ENCODE peak calls at places on chromosome 12, in nine cellular contexts. One of them, this sample, is unnamed.

GRCh38 chr12:103282124-103282523 is 213.6 kb downstream of the C12orf42 start:
- DNase-seq in mesothelial cell of epicardium: no peak
- DNase-seq in WTC11: no peak
- DNase-seq in B cell: no peak
- DNase-seq in A549: no peak
- DNase-seq in mucosa of descending colon: no peak
- DNase-seq in sigmoid colon: no peak
- DNase-seq in natural killer cell: no peak
- DNase-seq in endothelial cell: no peak
- DNase-seq in this sample: no peak

GRCh38 chr12:79006306-79006705 is 141.7 kb downstream of the SYT1 start:
- DNase-seq in mucosa of descending colon: no peak
- DNase-seq in B cell: no peak
- DNase-seq in endothelial cell: no peak
- DNase-seq in WTC11: no peak
- DNase-seq in mesothelial cell of epicardium: no peak
- DNase-seq in A549: peak
- DNase-seq in natural killer cell: no peak
- DNase-seq in sigmoid colon: no peak
- DNase-seq in this sample: no peak

GRCh38 chr12:116346222-116346621 is 68.7 kb upstream of the MED13L start:
- DNase-seq in mesothelial cell of epicardium: no peak
- DNase-seq in A549: no peak
- DNase-seq in sigmoid colon: no peak
- DNase-seq in natural killer cell: no peak
- DNase-seq in mucosa of descending colon: no peak
- DNase-seq in WTC11: no peak
- DNase-seq in endothelial cell: no peak
- DNase-seq in B cell: no peak
- DNase-seq in this sample: no peak

GRCh38 chr12:45299132-45299692 is 83.3 kb downstream of the ANO6 start:
- DNase-seq in natural killer cell: no peak
- DNase-seq in A549: no peak
- DNase-seq in WTC11: no peak
- DNase-seq in mesothelial cell of epicardium: no peak
- DNase-seq in B cell: no peak
- DNase-seq in mucosa of descending colon: no peak
- DNase-seq in endothelial cell: no peak
- DNase-seq in sigmoid colon: no peak
- DNase-seq in this sample: no peak

GRCh38 chr12:131621701-131622421 is 89.0 kb upstream of the SFSWAP start:
- DNase-seq in B cell: no peak
- DNase-seq in endothelial cell: no peak
- DNase-seq in WTC11: no peak
- DNase-seq in natural killer cell: no peak
- DNase-seq in mucosa of descending colon: no peak
- DNase-seq in mesothelial cell of epicardium: no peak
- DNase-seq in sigmoid colon: no peak
- DNase-seq in A549: no peak
- DNase-seq in this sample: no peak

GRCh38 chr12:31000751-31001150 is 72.9 kb upstream of the DDX11 start:
- DNase-seq in mesothelial cell of epicardium: no peak
- DNase-seq in mucosa of descending colon: no peak
- DNase-seq in natural killer cell: no peak
- DNase-seq in sigmoid colon: no peak
- DNase-seq in WTC11: no peak
- DNase-seq in B cell: no peak
- DNase-seq in A549: no peak
- DNase-seq in endothelial cell: no peak
- DNase-seq in this sample: no peak

GRCh38 chr12:23049180-23049579 is 424.2 kb downstream of the ETNK1 start:
- DNase-seq in natural killer cell: no peak
- DNase-seq in endothelial cell: no peak
- DNase-seq in mucosa of descending colon: no peak
- DNase-seq in B cell: no peak
- DNase-seq in WTC11: no peak
- DNase-seq in mesothelial cell of epicardium: no peak
- DNase-seq in A549: peak
- DNase-seq in sigmoid colon: no peak
- DNase-seq in this sample: no peak

GRCh38 chr12:88266851-88267360 is 124.8 kb downstream of the TMTC3 start:
- DNase-seq in mucosa of descending colon: no peak
- DNase-seq in WTC11: no peak
- DNase-seq in B cell: no peak
- DNase-seq in sigmoid colon: no peak
- DNase-seq in natural killer cell: no peak
- DNase-seq in mesothelial cell of epicardium: no peak
- DNase-seq in A549: no peak
- DNase-seq in endothelial cell: no peak
- DNase-seq in this sample: no peak

GRCh38 chr12:2265461-2266167 is 212.8 kb downstream of the CACNA1C start:
- DNase-seq in B cell: no peak
- DNase-seq in mucosa of descending colon: no peak
- DNase-seq in endothelial cell: no peak
- DNase-seq in mesothelial cell of epicardium: no peak
- DNase-seq in WTC11: no peak
- DNase-seq in sigmoid colon: no peak
- DNase-seq in A549: no peak
- DNase-seq in natural killer cell: no peak
- DNase-seq in this sample: no peak

GRCh38 chr12:69440016-69440415 is 30.2 kb upstream of the FRS2 start:
- DNase-seq in B cell: no peak
- DNase-seq in mesothelial cell of epicardium: no peak
- DNase-seq in mucosa of descending colon: no peak
- DNase-seq in sigmoid colon: no peak
- DNase-seq in endothelial cell: no peak
- DNase-seq in WTC11: no peak
- DNase-seq in A549: no peak
- DNase-seq in natural killer cell: no peak
- DNase-seq in this sample: no peak

GRCh38 chr12:87813476-87814234 is 215.5 kb downstream of the C12orf50 start:
- DNase-seq in natural killer cell: no peak
- DNase-seq in WTC11: no peak
- DNase-seq in B cell: no peak
- DNase-seq in mucosa of descending colon: no peak
- DNase-seq in mesothelial cell of epicardium: no peak
- DNase-seq in endothelial cell: no peak
- DNase-seq in sigmoid colon: no peak
- DNase-seq in A549: peak
- DNase-seq in this sample: no peak

GRCh38 chr12:16300222-16300621 is 22.7 kb upstream of the SLC15A5 start:
- DNase-seq in A549: no peak
- DNase-seq in WTC11: no peak
- DNase-seq in B cell: no peak
- DNase-seq in mesothelial cell of epicardium: no peak
- DNase-seq in sigmoid colon: no peak
- DNase-seq in natural killer cell: no peak
- DNase-seq in mucosa of descending colon: no peak
- DNase-seq in endothelial cell: no peak
- DNase-seq in this sample: no peak

GRCh38 chr12:76784600-76785051 is 20.7 kb downstream of the ZDHHC17 start:
- DNase-seq in mucosa of descending colon: no peak
- DNase-seq in sigmoid colon: no peak
- DNase-seq in natural killer cell: no peak
- DNase-seq in mesothelial cell of epicardium: no peak
- DNase-seq in A549: no peak
- DNase-seq in B cell: no peak
- DNase-seq in endothelial cell: no peak
- DNase-seq in WTC11: no peak
- DNase-seq in this sample: no peak

GRCh38 chr12:64670039-64670438 is 59.7 kb downstream of the RASSF3 start:
- DNase-seq in A549: no peak
- DNase-seq in mucosa of descending colon: no peak
- DNase-seq in natural killer cell: no peak
- DNase-seq in endothelial cell: no peak
- DNase-seq in mesothelial cell of epicardium: no peak
- DNase-seq in B cell: no peak
- DNase-seq in sigmoid colon: no peak
- DNase-seq in WTC11: no peak
- DNase-seq in this sample: no peak

GRCh38 chr12:81705586-81705985 is 53.6 kb downstream of the PPFIA2 start:
- DNase-seq in WTC11: no peak
- DNase-seq in sigmoid colon: no peak
- DNase-seq in mucosa of descending colon: no peak
- DNase-seq in B cell: no peak
- DNase-seq in A549: no peak
- DNase-seq in mesothelial cell of epicardium: no peak
- DNase-seq in natural killer cell: no peak
- DNase-seq in endothelial cell: no peak
- DNase-seq in this sample: no peak

GRCh38 chr12:6852651-6853354 is 853 bp downstream of the USP5 start:
- DNase-seq in endothelial cell: no peak
- DNase-seq in mesothelial cell of epicardium: peak
- DNase-seq in mucosa of descending colon: peak
- DNase-seq in B cell: peak
- DNase-seq in natural killer cell: no peak
- DNase-seq in A549: peak
- DNase-seq in WTC11: peak
- DNase-seq in sigmoid colon: peak
- DNase-seq in this sample: no peak

GRCh38 chr12:53064613-53065415 is 14.4 kb downstream of the SPRYD3 start:
- DNase-seq in sigmoid colon: peak
- DNase-seq in A549: no peak
- DNase-seq in endothelial cell: no peak
- DNase-seq in WTC11: peak
- DNase-seq in B cell: no peak
- DNase-seq in natural killer cell: no peak
- DNase-seq in mesothelial cell of epicardium: no peak
- DNase-seq in mucosa of descending colon: peak
- DNase-seq in this sample: no peak

GRCh38 chr12:98424726-98425401 is 90.5 kb upstream of the TMPO start:
- DNase-seq in A549: peak
- DNase-seq in natural killer cell: peak
- DNase-seq in endothelial cell: peak
- DNase-seq in mucosa of descending colon: no peak
- DNase-seq in mesothelial cell of epicardium: peak
- DNase-seq in sigmoid colon: no peak
- DNase-seq in B cell: no peak
- DNase-seq in WTC11: peak
- DNase-seq in this sample: no peak
- TF ChIP-seq CTCF in A549: peak
- TF ChIP-seq CTCF in natural killer cell: peak
- TF ChIP-seq CTCF in endothelial cell: peak
- TF ChIP-seq CTCF in mucosa of descending colon: peak
- TF ChIP-seq CTCF in mesothelial cell of epicardium: peak
- TF ChIP-seq CTCF in sigmoid colon: peak
- TF ChIP-seq CTCF in B cell: peak
- TF ChIP-seq CTCF in WTC11: peak
- TF ChIP-seq CTCF in this sample: peak

DNA sequence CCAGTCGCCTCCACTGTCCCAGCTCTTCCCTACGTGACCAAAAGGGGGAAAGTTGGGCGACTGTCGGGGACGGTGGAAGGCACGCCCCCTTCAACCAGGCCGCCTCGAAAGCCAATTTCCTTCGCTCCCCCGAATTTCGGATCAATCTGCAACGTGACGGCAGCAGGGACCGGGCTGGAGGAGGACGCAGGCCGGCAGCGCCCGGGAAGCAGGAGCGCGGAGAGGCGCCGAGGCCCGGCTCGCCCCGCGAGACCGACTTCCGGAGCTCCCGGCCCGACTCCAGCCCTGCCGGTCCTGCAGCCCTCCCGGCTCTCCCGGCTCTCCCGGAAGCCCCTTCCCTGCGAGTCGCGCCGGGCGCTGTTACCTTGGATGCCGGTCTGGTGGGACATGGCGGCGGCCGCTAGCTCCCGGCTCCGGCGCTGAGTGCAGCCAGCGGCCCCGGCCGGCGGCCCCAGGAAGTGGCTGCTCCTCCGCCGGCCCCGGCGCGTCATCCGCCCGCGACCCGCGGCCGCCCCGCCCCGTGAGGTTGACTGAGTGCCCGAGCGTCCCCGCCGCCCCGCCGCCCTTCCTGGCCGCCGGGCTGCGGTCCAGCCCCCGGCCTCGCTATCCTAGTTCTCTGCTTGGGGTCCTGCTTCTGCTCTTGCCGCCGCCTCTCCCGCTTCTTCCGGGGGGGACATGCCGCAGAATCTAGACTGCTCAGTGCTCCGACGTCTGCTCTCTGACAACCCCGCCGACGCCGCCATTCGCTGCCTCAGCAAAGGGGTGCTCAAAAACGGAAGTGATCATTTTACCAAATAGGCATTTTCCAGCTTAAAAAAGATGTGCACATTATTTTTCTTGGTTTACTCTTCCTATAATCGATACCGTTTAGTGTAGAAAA is at the start of gene TWF1:
- DNase-seq in WTC11: peak
- DNase-seq in mucosa of descending colon: peak
- DNase-seq in sigmoid colon: peak
- DNase-seq in B cell: peak
- DNase-seq in A549: peak
- DNase-seq in mesothelial cell of epicardium: peak
- DNase-seq in natural killer cell: peak
- DNase-seq in endothelial cell: peak
- DNase-seq in this sample: peak
- TF ChIP-seq CTCF in WTC11: no peak
- TF ChIP-seq CTCF in mucosa of descending colon: no peak
- TF ChIP-seq CTCF in sigmoid colon: peak
- TF ChIP-seq CTCF in B cell: peak
- TF ChIP-seq CTCF in A549: peak
- TF ChIP-seq CTCF in mesothelial cell of epicardium: no peak
- TF ChIP-seq CTCF in natural killer cell: no peak
- TF ChIP-seq CTCF in endothelial cell: no peak
- TF ChIP-seq CTCF in this sample: peak

DNA sequence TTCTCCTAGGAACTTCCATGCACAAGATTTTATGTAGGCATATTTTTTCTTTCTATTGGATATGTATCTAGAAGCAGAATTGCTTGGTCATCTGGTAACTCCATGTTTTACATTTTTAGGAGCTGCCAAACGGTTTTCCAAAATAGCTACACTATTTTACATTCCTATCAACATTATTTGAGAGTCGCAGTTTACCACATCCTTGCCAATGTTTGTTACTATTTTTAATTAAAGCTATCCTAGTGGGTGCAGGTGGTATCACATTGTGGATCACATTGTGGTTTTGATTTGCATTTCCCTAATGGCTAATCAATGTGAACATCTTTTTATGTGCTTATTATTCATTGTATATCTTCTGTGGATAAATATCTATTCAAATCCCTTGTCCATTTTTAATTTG is 48.8 kb downstream of the RERG start:
- DNase-seq in sigmoid colon: no peak
- DNase-seq in natural killer cell: no peak
- DNase-seq in endothelial cell: no peak
- DNase-seq in B cell: no peak
- DNase-seq in WTC11: no peak
- DNase-seq in mesothelial cell of epicardium: no peak
- DNase-seq in mucosa of descending colon: no peak
- DNase-seq in A549: no peak
- DNase-seq in this sample: no peak
- TF ChIP-seq CTCF in sigmoid colon: no peak
- TF ChIP-seq CTCF in natural killer cell: no peak
- TF ChIP-seq CTCF in endothelial cell: peak
- TF ChIP-seq CTCF in B cell: no peak
- TF ChIP-seq CTCF in WTC11: no peak
- TF ChIP-seq CTCF in mesothelial cell of epicardium: no peak
- TF ChIP-seq CTCF in mucosa of descending colon: no peak
- TF ChIP-seq CTCF in A549: no peak
- TF ChIP-seq CTCF in this sample: peak

DNA sequence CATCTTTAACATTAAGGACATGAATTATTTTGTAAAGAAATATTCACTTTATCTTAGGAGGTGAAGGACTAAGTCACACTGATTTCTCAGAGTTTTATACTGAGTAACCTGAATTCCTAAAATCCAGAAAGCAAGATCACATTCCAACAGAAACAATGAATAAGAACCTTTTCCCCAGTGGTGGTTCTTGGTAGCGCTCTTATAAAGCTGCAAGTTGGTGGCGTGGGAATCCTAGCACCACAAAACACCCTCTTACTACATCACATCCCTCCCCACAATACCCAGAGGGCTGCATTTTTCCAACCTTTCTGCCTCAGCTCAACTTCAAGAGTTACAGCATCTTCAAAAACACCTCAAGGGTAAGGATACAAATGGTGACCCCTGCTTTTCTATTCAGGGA is 44.0 kb upstream of the SMUG1 start:
- DNase-seq in WTC11: no peak
- DNase-seq in sigmoid colon: no peak
- DNase-seq in natural killer cell: no peak
- DNase-seq in B cell: no peak
- DNase-seq in endothelial cell: no peak
- DNase-seq in mesothelial cell of epicardium: no peak
- DNase-seq in mucosa of descending colon: no peak
- DNase-seq in A549: no peak
- DNase-seq in this sample: no peak
- TF ChIP-seq CTCF in WTC11: no peak
- TF ChIP-seq CTCF in sigmoid colon: no peak
- TF ChIP-seq CTCF in natural killer cell: no peak
- TF ChIP-seq CTCF in B cell: no peak
- TF ChIP-seq CTCF in endothelial cell: peak
- TF ChIP-seq CTCF in mesothelial cell of epicardium: peak
- TF ChIP-seq CTCF in mucosa of descending colon: no peak
- TF ChIP-seq CTCF in A549: no peak
- TF ChIP-seq CTCF in this sample: peak